ENCODE peak calls at places on chromosomes 5 and 9, in eight cellular contexts. D is transverse colon, V is HepG2, T is A549, X is left ventricle myocardium inferior, F is heart left ventricle, J is left lung, S is H1. Q is an unnamed sample. For H3K4me1, the result is how much of the 10 kb centered on the place peaks cover.

GRCh38 chr9:33136721-33137120 is 30.4 kb downstream of the B4GALT1 start:
- DNase-seq in V (no peak), D (no peak), J (no peak), X (no peak), S (no peak), T (no peak), F (no peak), Q (no peak)

GRCh38 chr5:57662991-57663390 is 180.4 kb upstream of the ACTBL2 start:
- DNase-seq in V (no peak), S (no peak), F (peak), D (no peak), T (no peak), X (no peak), J (no peak), Q (no peak)

GRCh38 chr5:32083981-32084430 is 90.1 kb downstream of the GOLPH3 start:
- DNase-seq in F (no peak), D (no peak), J (no peak), V (peak), X (no peak), T (no peak), S (no peak), Q (no peak)

GRCh38 chr9:82679488-82679887 is 383.5 kb downstream of the RASEF start:
- DNase-seq in D (no peak), T (no peak), X (no peak), J (no peak), V (no peak), S (no peak), F (no peak), Q (no peak)

GRCh38 chr5:31366941-31367340 is 165.0 kb downstream of the DROSHA start:
- DNase-seq in S (no peak), X (no peak), F (no peak), D (no peak), T (no peak), J (no peak), V (no peak), Q (no peak)

GRCh38 chr5:54643679-54644078 is 126.1 kb downstream of the SNX18 start:
- DNase-seq in F (no peak), X (no peak), D (no peak), T (no peak), J (no peak), S (no peak), V (no peak), Q (no peak)

GRCh38 chr5:171424726-171425125 is 5.3 kb downstream of the FGF18 start:
- DNase-seq in V (no peak), D (no peak), T (no peak), X (no peak), S (no peak), F (no peak), J (no peak), Q (peak)

GRCh38 chr9:95808001-95808400 is 67.5 kb upstream of the ERCC6L2 start:
- DNase-seq in D (no peak), J (no peak), V (no peak), F (no peak), X (no peak), T (no peak), S (no peak), Q (no peak)

GRCh38 chr5:37665272-37665671 is 174.6 kb downstream of the GDNF start:
- DNase-seq in D (no peak), X (no peak), S (no peak), F (no peak), V (no peak), J (no peak), T (no peak), Q (no peak)

GRCh38 chr9:116544896-116545295 is 142.2 kb upstream of the TRIM32 start:
- DNase-seq in D (no peak), J (no peak), T (no peak), V (no peak), X (no peak), S (no peak), F (no peak), Q (no peak)
- TF ChIP-seq CTCF in D (no peak), J (no peak), T (no peak), V (no peak), X (no peak), S (no peak), F (no peak), Q (no peak)

GRCh38 chr9:112548836-112549235 is 62.2 kb downstream of the KIAA1958 start:
- DNase-seq in V (no peak), J (no peak), D (no peak), T (no peak), X (no peak), S (no peak), F (no peak), Q (no peak)
- H3K4me3 ChIP-seq in V (no peak), J (no peak), D (no peak), T (no peak), X (no peak), S (no peak), F (no peak), Q (no peak)

GRCh38 chr5:135392256-135392655 is 6.8 kb downstream of the MACROH2A1 start:
- DNase-seq in V (no peak), D (no peak), J (no peak), S (no peak), T (no peak), X (no peak), F (no peak), Q (no peak)
- H3K4me1 ChIP-seq in V (half or more), D (half or more), J (half or more), S (under half), T (under half), X (half or more), F (half or more), Q (under half)

GRCh38 chr5:74865799-74866652 is at the start of gene FAM169A:
- DNase-seq in S (peak), V (no peak), D (peak), J (peak), T (peak), F (peak), X (no peak), Q (peak)
- TF ChIP-seq CTCF in S (peak), V (peak), D (no peak), J (no peak), T (peak), F (no peak), X (no peak), Q (no peak)

GRCh38 chr5:179886190-179886589 is 21.5 kb downstream of the TBC1D9B start:
- DNase-seq in J (no peak), V (no peak), F (no peak), T (no peak), S (no peak), X (no peak), D (no peak), Q (no peak)
- H3K4me3 ChIP-seq in J (no peak), V (no peak), F (no peak), T (no peak), S (no peak), X (no peak), D (no peak), Q (no peak)

GRCh38 chr9:132240860-132241482 is 79.1 kb downstream of the NTNG2 start:
- DNase-seq in T (peak), X (peak), F (peak), V (peak), S (peak), D (peak), J (peak), Q (peak)

GRCh38 chr9:132239518-132239917 is 77.7 kb downstream of the NTNG2 start:
- DNase-seq in T (no peak), S (no peak), X (no peak), F (no peak), J (peak), V (no peak), D (no peak), Q (no peak)

GRCh38 chr9:132238992-132239391 is 77.1 kb downstream of the NTNG2 start:
- DNase-seq in F (no peak), S (no peak), X (no peak), T (no peak), J (peak), D (no peak), V (no peak), Q (no peak)

GRCh38 chr9:132241483-132241839 is 79.6 kb downstream of the NTNG2 start:
- DNase-seq in D (no peak), F (no peak), X (no peak), V (no peak), S (no peak), J (peak), T (no peak), Q (no peak)

GRCh38 chr9:132239999-132240859 is 78.4 kb downstream of the NTNG2 start:
- DNase-seq in D (no peak), S (no peak), F (no peak), T (no peak), V (no peak), X (no peak), J (peak), Q (no peak)
- H3K4me1 ChIP-seq in D (under half), S (under half), F (under half), T (under half), V (under half), X (under half), J (under half), Q (under half)